ENCODE peak calls at places on chromosomes 16 and 17, in eight cellular contexts. K, S, F, D, W, M, P and Q are unnamed samples.

GRCh38 chr17:75878174-75878998 is at the start of gene TRIM47:
- DNase-seq in P (peak; percentile 83), F (peak; percentile 88), K (peak; percentile 83), D (peak; percentile 56), W (peak; percentile 21), S (peak; percentile 28), M (peak; percentile 90), Q (peak; percentile 75)

GRCh38 chr17:19747829-19748806 is at the start of gene ALDH3A1:
- DNase-seq in F (no peak), D (peak; percentile 22), W (no peak), K (peak; percentile 77), S (no peak), P (no peak), M (no peak), Q (no peak)

GRCh38 chr16:57196276-57196675 is 10.1 kb downstream of the RSPRY1 start:
- DNase-seq in K (no peak), P (no peak), F (no peak), W (no peak), S (no peak), D (no peak), M (no peak), Q (no peak)

GRCh38 chr17:45143767-45144198 is 4.5 kb upstream of the HEXIM1 start:
- DNase-seq in W (peak; percentile 72), M (peak; percentile 98), D (peak; percentile 55), P (peak; percentile 91), S (peak; percentile 74), K (peak; percentile 91), F (peak; percentile 91), Q (no peak)

GRCh38 chr16:762049-762513 is 1.5 kb downstream of the MSLN start:
- DNase-seq in P (peak; percentile 2), S (no peak), W (no peak), K (no peak), F (no peak), M (no peak), D (peak; percentile 53), Q (peak; percentile 56)

GRCh38 chr16:35409503-35409902 is 1950.1 kb downstream of the TP53TG3F start:
- DNase-seq in F (no peak), D (no peak), K (no peak), W (no peak), S (no peak), P (no peak), M (no peak), Q (no peak)

GRCh38 chr17:66733759-66734158 is 101.2 kb upstream of the CACNG5 start:
- DNase-seq in S (no peak), D (no peak), K (no peak), M (no peak), P (no peak), W (no peak), F (no peak), Q (no peak)

GRCh38 chr16:11136600-11136999 is 119.4 kb downstream of the SOCS1 start:
- DNase-seq in D (no peak), M (peak; percentile 68), S (peak; percentile 46), P (peak; percentile 71), K (no peak), F (no peak), W (no peak), Q (no peak)

GRCh38 chr17:77957215-77957868 is 1.2 kb upstream of the TNRC6C start:
- DNase-seq in M (no peak), F (no peak), P (no peak), D (peak; percentile 33), K (no peak), W (no peak), S (no peak), Q (no peak)

GRCh38 chr16:16007743-16008111 is 58.3 kb downstream of the ABCC1 start:
- DNase-seq in F (no peak), W (peak; percentile 72), K (no peak), M (no peak), S (no peak), P (no peak), D (no peak), Q (no peak)

GRCh38 chr17:83062818-83063671 is 16.4 kb upstream of the METRNL start:
- DNase-seq in W (no peak), S (no peak), D (no peak), K (peak; percentile 45), M (no peak), P (no peak), F (peak; percentile 65), Q (peak; percentile 8)

GRCh38 chr16:12087901-12088364 is 111.4 kb downstream of the SNX29 start:
- DNase-seq in F (peak; percentile 80), K (peak; percentile 38), S (no peak), D (no peak), W (peak; percentile 36), M (no peak), P (no peak), Q (peak; percentile 70)

GRCh38 chr17:65154770-65155589 is 17.8 kb downstream of the RGS9 start:
- DNase-seq in P (no peak), F (no peak), K (no peak), W (no peak), M (no peak), S (no peak), D (no peak), Q (peak; percentile 31)

GRCh38 chr17:12743046-12743445 is 46.3 kb upstream of the ARHGAP44 start:
- DNase-seq in S (no peak), K (no peak), F (no peak), D (no peak), M (no peak), W (no peak), P (no peak), Q (no peak)

GRCh38 chr16:15949210-15950166 is at the start of gene ABCC1:
- DNase-seq in S (no peak), W (peak; percentile 60), M (no peak), D (peak; percentile 77), K (peak; percentile 49), F (peak; percentile 90), P (peak; percentile 51), Q (peak; percentile 33)

DNA sequence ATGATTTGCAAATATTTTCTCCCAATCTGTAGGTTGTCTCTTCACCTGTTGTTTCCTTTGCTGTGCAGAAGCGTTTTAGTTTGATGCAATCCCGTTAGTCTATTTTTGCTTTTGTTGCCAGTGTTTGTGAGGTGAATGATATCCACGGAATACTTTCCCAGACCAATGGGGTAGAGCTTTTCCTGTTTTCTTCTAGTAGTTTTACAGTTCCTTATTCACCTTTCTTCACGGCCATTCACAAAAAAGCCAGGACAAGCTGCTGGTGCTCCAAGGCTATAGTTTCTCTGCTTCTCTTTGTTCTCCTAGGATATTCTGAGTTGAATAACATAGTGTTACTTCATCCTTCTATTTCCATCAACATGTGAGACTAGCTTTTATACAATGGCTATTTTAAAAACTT is 98.7 kb downstream of the UTP18 start:
- DNase-seq in M (no peak), D (no peak), P (no peak), F (no peak), S (no peak), W (no peak), K (no peak), Q (no peak)
- H3K36me3 ChIP-seq in M (no peaks in the 10 kb centered on the region), D (no peaks in the 10 kb centered on the region), P (no peaks in the 10 kb centered on the region), F (no peaks in the 10 kb centered on the region), S (no peaks in the 10 kb centered on the region), W (no peaks in the 10 kb centered on the region), K (no peaks in the 10 kb centered on the region), Q (no peaks in the 10 kb centered on the region)

GRCh38 chr16:51157698-51158097 is 6.6 kb upstream of the SALL1 start:
- DNase-seq in F (no peak), K (no peak), W (no peak), S (no peak), M (no peak), D (no peak), P (no peak), Q (no peak)

GRCh38 chr16:51156836-51157235 is 5.8 kb upstream of the SALL1 start:
- DNase-seq in W (no peak), P (no peak), M (no peak), D (no peak), K (no peak), S (no peak), F (no peak), Q (no peak)

GRCh38 chr16:51155199-51155607 is 4.1 kb upstream of the SALL1 start:
- DNase-seq in D (peak; percentile 79), M (no peak), F (no peak), K (peak; percentile 85), S (no peak), P (no peak), W (no peak), Q (peak; percentile 65)

GRCh38 chr16:51154271-51155171 is 3.5 kb upstream of the SALL1 start:
- DNase-seq in D (peak; percentile 84), F (no peak), W (no peak), P (no peak), M (no peak), K (peak; percentile 70), S (no peak), Q (peak; percentile 82)

GRCh38 chr16:51155901-51156810 is 5.1 kb upstream of the SALL1 start:
- DNase-seq in W (no peak), D (peak; percentile 73), S (no peak), F (no peak), M (no peak), P (no peak), K (no peak), Q (no peak)
- H3K4me3 ChIP-seq in W (no peak overlapping the region), D (peak overlapping the region; percentile 97), S (peak overlapping the region; percentile 5), F (no peak overlapping the region), M (no peak overlapping the region), P (no peak overlapping the region), K (peak overlapping the region; percentile 60), Q (peak overlapping the region; percentile 86)

DNA sequence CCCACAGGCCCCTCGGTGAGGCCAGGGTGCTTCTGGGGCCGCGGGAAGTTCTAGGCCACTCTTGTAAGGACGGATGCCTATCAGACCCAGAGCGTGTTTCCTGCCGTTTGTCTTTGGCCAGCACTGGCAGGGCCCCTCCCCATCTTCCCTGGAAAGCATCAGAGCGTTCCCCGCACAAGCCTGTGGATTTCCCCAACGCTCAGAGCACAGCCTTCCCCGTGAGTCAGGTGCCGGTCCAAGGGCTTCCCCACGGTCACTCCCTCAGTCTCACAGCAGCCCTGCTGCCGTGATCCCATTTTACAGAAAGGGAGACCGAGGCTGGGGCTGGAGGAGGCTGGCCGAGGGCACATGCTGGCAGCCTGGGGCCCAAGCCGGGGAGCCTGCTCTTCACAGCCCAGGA is 33.7 kb downstream of the CRISPLD2 start:
- DNase-seq in F (no peak), M (no peak), W (no peak), D (no peak), K (no peak), P (no peak), S (no peak), Q (no peak)
- H3K27ac ChIP-seq in F (no peak overlapping the region), M (no peak overlapping the region), W (no peak overlapping the region), D (no peak overlapping the region), K (no peak overlapping the region), P (no peak overlapping the region), S (no peak overlapping the region), Q (no peak overlapping the region)

GRCh38 chr17:69525920-69526841 is 111.7 kb downstream of the MAP2K6 start:
- DNase-seq in S (peak; percentile 52), K (no peak), F (no peak), P (peak; percentile 18), M (peak; percentile 69), W (no peak), D (peak; percentile 55), Q (peak; percentile 66)

GRCh38 chr17:69523252-69523861 is 108.9 kb downstream of the MAP2K6 start:
- DNase-seq in M (no peak), K (no peak), W (no peak), S (peak; percentile 27), F (no peak), D (peak; percentile 58), P (peak; percentile 20), Q (peak; percentile 52)

GRCh38 chr17:69518951-69519350 is 104.5 kb downstream of the MAP2K6 start:
- DNase-seq in S (no peak), D (no peak), P (no peak), W (no peak), K (no peak), M (no peak), F (no peak), Q (no peak)

GRCh38 chr17:69528035-69528434 is 113.5 kb downstream of the MAP2K6 start:
- DNase-seq in S (no peak), F (no peak), P (no peak), M (no peak), K (no peak), W (no peak), D (no peak), Q (no peak)

GRCh38 chr17:69524854-69525253 is 110.4 kb downstream of the MAP2K6 start:
- DNase-seq in W (no peak), D (no peak), F (no peak), K (no peak), M (no peak), S (no peak), P (no peak), Q (peak; percentile 54)
- H3K36me3 ChIP-seq in W (no peaks in the 10 kb centered on the region), D (peaks cover 30% of the 10 kb centered on the region), F (peaks cover 42% of the 10 kb centered on the region), K (peaks cover 2% of the 10 kb centered on the region), M (peaks cover 11% of the 10 kb centered on the region), S (no peaks in the 10 kb centered on the region), P (peaks cover 28% of the 10 kb centered on the region), Q (no peaks in the 10 kb centered on the region)